ENCODE peak calls at places on chromosome X, in ten cellular contexts. J, D, B, S, G, E, M, Y, R and P are unnamed samples. For H3K27me3, the result is how much of the 10 kb centered on the place peaks cover.

GRCh38 chrX:14529288-14529989 is at the start of gene GLRA2:
- DNase-seq in J (no peak), D (no peak), B (no peak), S (no peak), G (no peak), E (no peak), M (no peak), Y (no peak), R (peak), P (no peak)

GRCh38 chrX:38166478-38167083 is 54.1 kb downstream of the SRPX start:
- DNase-seq in J (no peak), D (no peak), B (no peak), S (no peak), G (no peak), E (no peak), M (no peak), Y (no peak), R (peak), P (no peak)

GRCh38 chrX:75303795-75304194 is 29.9 kb downstream of the UPRT start:
- DNase-seq in J (no peak), D (no peak), B (peak), S (no peak), G (no peak), E (no peak), M (no peak), Y (no peak), R (peak), P (no peak)

GRCh38 chrX:37000140-37000539 is 8.0 kb upstream of the FAM47C start:
- DNase-seq in J (no peak), D (no peak), B (no peak), S (no peak), G (no peak), E (no peak), M (no peak), Y (no peak), R (no peak), P (no peak)

GRCh38 chrX:128543114-128543513 is 490.9 kb upstream of the ACTRT1 start:
- DNase-seq in J (no peak), D (no peak), B (no peak), S (no peak), G (no peak), E (no peak), M (no peak), Y (no peak), R (no peak), P (no peak)

GRCh38 chrX:118717703-118718391 is 9.6 kb upstream of the IL13RA1 start:
- DNase-seq in J (no peak), D (no peak), B (no peak), S (no peak), G (no peak), E (no peak), M (no peak), Y (no peak), R (no peak), P (no peak)

GRCh38 chrX:118508690-118509089 is 13.1 kb downstream of the DOCK11 start:
- DNase-seq in J (no peak), D (no peak), B (no peak), S (no peak), G (no peak), E (no peak), M (no peak), Y (no peak), R (no peak), P (no peak)

GRCh38 chrX:111145878-111146277 is 49.9 kb downstream of the PAK3 start:
- DNase-seq in J (no peak), D (no peak), B (no peak), S (no peak), G (no peak), E (no peak), M (no peak), Y (no peak), R (no peak), P (no peak)

GRCh38 chrX:31036895-31037294 is 34.9 kb downstream of the FTHL17 start:
- DNase-seq in J (peak), D (no peak), B (peak), S (peak), G (no peak), E (peak), M (no peak), Y (no peak), R (peak), P (peak)

DNA sequence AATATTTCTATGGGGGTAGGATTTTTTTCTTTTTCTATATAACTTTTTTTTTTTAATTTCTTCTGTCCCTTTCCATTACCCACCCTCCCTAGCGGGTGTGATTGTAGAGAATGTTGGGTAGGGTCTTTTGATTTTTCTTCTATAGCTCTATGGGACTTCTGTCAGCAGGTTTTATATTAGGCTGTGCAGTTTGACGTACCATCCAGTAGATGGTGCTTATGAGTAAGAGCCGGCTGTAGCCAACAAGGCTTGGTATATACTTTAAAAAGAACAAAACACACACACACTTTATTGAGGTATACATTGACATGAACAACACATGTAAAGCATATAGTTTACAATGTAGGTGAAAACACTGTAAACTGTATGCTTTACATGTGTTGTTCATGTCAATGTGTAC is 247.9 kb upstream of the POF1B start:
- DNase-seq in J (no peak), D (no peak), B (no peak), S (no peak), G (no peak), E (no peak), M (no peak), Y (no peak), R (peak), P (no peak)
- H3K4me3 ChIP-seq in J (no peak), D (no peak), B (no peak), S (no peak), G (no peak), E (no peak), M (no peak), Y (no peak), R (no peak), P (no peak)

GRCh38 chrX:153524234-153524633 is 6.8 kb downstream of the ATP2B3 start:
- DNase-seq in J (no peak), D (no peak), B (no peak), S (no peak), G (no peak), E (no peak), M (no peak), Y (no peak), R (no peak), P (no peak)
- H3K27me3 ChIP-seq in J (under half), D (under half), B (under half), S (under half), G (under half), E (under half), M (under half), Y (under half), R (under half), P (under half)

GRCh38 chrX:71558920-71559319 is 19.3 kb upstream of the GCNA start:
- DNase-seq in J (no peak), D (no peak), B (no peak), S (no peak), G (no peak), E (no peak), M (no peak), Y (no peak), R (no peak), P (no peak)

GRCh38 chrX:71550578-71550977 is 17.7 kb downstream of the OGT start:
- DNase-seq in J (no peak), D (no peak), B (no peak), S (no peak), G (no peak), E (no peak), M (no peak), Y (no peak), R (no peak), P (no peak)

GRCh38 chrX:71556026-71556425 is 22.2 kb upstream of the GCNA start:
- DNase-seq in J (no peak), D (no peak), B (no peak), S (no peak), G (no peak), E (no peak), M (no peak), Y (no peak), R (no peak), P (no peak)
- H3K4me3 ChIP-seq in J (no peak), D (no peak), B (no peak), S (no peak), G (no peak), E (no peak), M (no peak), Y (no peak), R (no peak), P (no peak)

GRCh38 chrX:122422547-122422946 is 761.5 kb upstream of the GRIA3 start:
- DNase-seq in J (no peak), D (no peak), B (no peak), S (no peak), G (no peak), E (no peak), M (no peak), Y (no peak), R (no peak), P (no peak)

GRCh38 chrX:122421434-122422121 is 762.5 kb upstream of the GRIA3 start:
- DNase-seq in J (no peak), D (no peak), B (no peak), S (no peak), G (no peak), E (no peak), M (no peak), Y (no peak), R (no peak), P (no peak)

GRCh38 chrX:122418758-122419157 is 765.3 kb upstream of the GRIA3 start:
- DNase-seq in J (no peak), D (no peak), B (no peak), S (no peak), G (no peak), E (no peak), M (no peak), Y (no peak), R (no peak), P (no peak)
- H3K27me3 ChIP-seq in J (under half), D (under half), B (under half), S (under half), G (under half), E (under half), M (under half), Y (under half), R (under half), P (under half)

DNA sequence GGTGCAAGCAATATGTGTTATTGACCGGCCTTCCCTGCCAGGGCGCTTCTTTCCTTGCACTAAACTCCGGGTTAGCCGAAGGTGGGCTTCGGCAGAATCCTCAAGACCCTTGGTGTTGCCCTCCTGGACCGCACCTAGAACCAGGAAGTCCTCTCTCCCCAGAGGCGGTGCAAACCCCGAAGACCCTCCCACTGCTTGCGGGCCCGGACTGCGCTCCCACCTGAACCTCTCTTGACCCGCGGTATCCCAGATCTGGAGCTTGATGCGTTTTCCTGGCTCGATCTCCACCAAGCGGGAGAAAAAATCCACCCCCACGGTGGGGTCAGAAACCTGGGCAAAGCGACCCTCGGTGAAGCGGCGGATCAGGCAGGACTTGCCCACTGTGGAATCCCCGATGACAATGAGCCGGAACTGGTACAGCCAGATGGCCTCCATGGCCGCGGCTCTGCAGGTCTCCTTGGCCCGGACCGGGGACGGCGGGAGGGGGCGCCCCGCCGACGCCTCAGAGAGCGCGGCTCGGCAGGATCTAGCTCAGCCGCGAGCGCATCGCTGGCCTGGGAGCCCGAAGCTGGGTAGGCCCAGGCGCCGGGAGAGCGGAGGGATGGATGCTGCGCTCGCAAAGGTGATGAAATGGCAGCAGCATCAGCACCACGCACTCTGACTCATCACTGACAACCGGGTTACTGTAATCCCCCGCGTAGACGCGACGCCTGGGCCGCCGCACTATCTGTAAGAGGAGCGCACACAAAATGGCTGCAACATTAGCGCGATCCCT is at the start of gene RAB39B:
- DNase-seq in J (peak), D (peak), B (peak), S (peak), G (peak), E (peak), M (peak), Y (peak), R (peak), P (peak)
- H3K4me3 ChIP-seq in J (no peak), D (peak), B (peak), S (peak), G (peak), E (peak), M (peak), Y (peak), R (no peak), P (peak)

GRCh38 chrX:140501321-140501720 is 3.5 kb downstream of the SOX3 start:
- DNase-seq in J (no peak), D (no peak), B (no peak), S (no peak), G (no peak), E (no peak), M (no peak), Y (no peak), R (no peak), P (no peak)
- H3K27me3 ChIP-seq in J (under half), D (under half), B (under half), S (under half), G (under half), E (half or more), M (under half), Y (under half), R (half or more), P (under half)

GRCh38 chrX:39821709-39822095 is 276.1 kb downstream of the BCOR start:
- DNase-seq in J (no peak), D (no peak), B (no peak), S (no peak), G (no peak), E (no peak), M (no peak), Y (no peak), R (no peak), P (no peak)

GRCh38 chrX:39823424-39823823 is 274.3 kb downstream of the BCOR start:
- DNase-seq in J (no peak), D (no peak), B (no peak), S (no peak), G (no peak), E (no peak), M (no peak), Y (no peak), R (no peak), P (no peak)

GRCh38 chrX:39819921-39820849 is 277.6 kb downstream of the BCOR start:
- DNase-seq in J (no peak), D (no peak), B (no peak), S (no peak), G (no peak), E (no peak), M (no peak), Y (no peak), R (no peak), P (no peak)

GRCh38 chrX:39822133-39822748 is 275.5 kb downstream of the BCOR start:
- DNase-seq in J (no peak), D (no peak), B (no peak), S (no peak), G (no peak), E (no peak), M (no peak), Y (no peak), R (no peak), P (no peak)

GRCh38 chrX:39821011-39821708 is 276.6 kb downstream of the BCOR start:
- DNase-seq in J (no peak), D (no peak), B (no peak), S (no peak), G (no peak), E (no peak), M (no peak), Y (no peak), R (peak), P (no peak)
- H3K4me3 ChIP-seq in J (peak), D (no peak), B (peak), S (no peak), G (no peak), E (no peak), M (peak), Y (peak), R (peak), P (no peak)